ENCODE peak calls at places on chromosomes 6 and 20, in nine cellular contexts. M, Y, O, G, V, F, X, P and E are unnamed samples. For H3K4me1, the result is how much of the 10 kb centered on the place peaks cover.

GRCh38 chr6:3748208-3748701 is 3.3 kb downstream of the PXDC1 start:
- DNase-seq in G (peak), F (peak), X (peak), P (peak), V (peak), Y (peak), M (peak), O (peak), E (no peak)

GRCh38 chr6:138004423-138005287 is 102.6 kb downstream of the PERP start:
- DNase-seq in P (no peak), V (no peak), G (no peak), M (peak), Y (peak), O (no peak), F (peak), X (no peak), E (no peak)

GRCh38 chr6:1311400-1312192 is at the start of gene FOXQ1:
- DNase-seq in X (no peak), M (peak), P (peak), G (no peak), Y (peak), O (no peak), V (no peak), F (no peak), E (no peak)

GRCh38 chr6:34836008-34836407 is 44.1 kb downstream of the BLTP3A start:
- DNase-seq in Y (no peak), G (no peak), X (no peak), V (no peak), M (no peak), F (no peak), P (no peak), O (no peak), E (no peak)

GRCh38 chr6:97120511-97120910 is 162.5 kb downstream of the MMS22L start:
- DNase-seq in P (no peak), Y (no peak), V (no peak), M (no peak), G (no peak), X (no peak), O (no peak), F (no peak), E (no peak)

GRCh38 chr6:89475634-89476033 is 42.7 kb downstream of the ANKRD6 start:
- DNase-seq in X (no peak), M (peak), V (no peak), G (no peak), F (peak), P (no peak), Y (peak), O (no peak), E (no peak)

GRCh38 chr6:4640139-4640538 is 136.1 kb upstream of the CDYL start:
- DNase-seq in V (no peak), X (no peak), G (no peak), O (no peak), P (no peak), M (peak), Y (peak), F (no peak), E (no peak)

GRCh38 chr6:50264995-50265571 is 215.4 kb upstream of the DEFB112 start:
- DNase-seq in O (no peak), M (no peak), V (no peak), F (no peak), P (no peak), Y (peak), G (no peak), X (no peak), E (no peak)

GRCh38 chr20:52035977-52036376 is 155.6 kb downstream of the ZFP64 start:
- DNase-seq in G (no peak), X (peak), Y (no peak), M (no peak), O (peak), V (no peak), P (no peak), F (no peak), E (no peak)

GRCh38 chr6:166947251-166947650 is 9.1 kb downstream of the RNASET2 start:
- DNase-seq in Y (no peak), M (no peak), V (no peak), O (no peak), X (no peak), P (no peak), G (no peak), F (no peak), E (no peak)

GRCh38 chr6:56244528-56245253 is 2.7 kb downstream of the COL21A1 start:
- DNase-seq in M (no peak), Y (peak), X (no peak), P (no peak), O (no peak), G (no peak), F (no peak), V (no peak), E (no peak)

GRCh38 chr6:125231133-125231532 is 70.6 kb downstream of the HDDC2 start:
- DNase-seq in M (no peak), X (no peak), F (no peak), V (no peak), Y (no peak), P (no peak), O (no peak), G (no peak), E (no peak)

GRCh38 chr20:44396790-44397189 is 41.3 kb downstream of the HNF4A start:
- DNase-seq in O (no peak), V (no peak), Y (no peak), M (no peak), P (no peak), G (no peak), F (no peak), X (no peak), E (no peak)

GRCh38 chr6:44630125-44631028 is 242.9 kb downstream of the CDC5L start:
- DNase-seq in X (peak), F (peak), V (no peak), M (peak), O (peak), G (peak), Y (peak), P (peak), E (no peak)

GRCh38 chr6:166957087-166957804 is 896 bp upstream of the RNASET2 start:
- DNase-seq in M (no peak), V (peak), F (peak), G (peak), Y (no peak), P (peak), X (peak), O (peak), E (no peak)

GRCh38 chr6:135586388-135586787 is 88.8 kb upstream of the AHI1 start:
- DNase-seq in G (no peak), P (no peak), O (no peak), X (no peak), F (no peak), V (no peak), M (no peak), Y (no peak), E (no peak)

GRCh38 chr6:151679081-151679480 is 128.4 kb upstream of the ESR1 start:
- DNase-seq in G (peak), Y (peak), M (no peak), P (no peak), O (peak), F (no peak), V (peak), X (peak), E (no peak)

GRCh38 chr6:123838612-123839279 is 35.1 kb downstream of the NKAIN2 start:
- DNase-seq in F (no peak), V (no peak), Y (no peak), M (no peak), X (no peak), G (no peak), P (no peak), O (no peak), E (no peak)

GRCh38 chr6:3385660-3386151 is 71.1 kb downstream of the SLC22A23 start:
- DNase-seq in O (no peak), G (no peak), F (no peak), P (no peak), V (no peak), Y (no peak), M (no peak), X (no peak), E (no peak)

GRCh38 chr20:17533396-17533795 is 2.2 kb upstream of the BFSP1 start:
- DNase-seq in O (no peak), X (no peak), Y (peak), V (no peak), G (no peak), F (peak), M (peak), P (peak), E (no peak)

GRCh38 chr20:29740601-29740950 is 1516.9 kb upstream of the DEFB115 start:
- DNase-seq in G (no peak), Y (no peak), O (no peak), P (no peak), M (no peak), V (no peak), F (no peak), X (no peak), E (no peak)

GRCh38 chr20:63083831-63084562 is 77.2 kb upstream of the BHLHE23 start:
- DNase-seq in X (peak), P (no peak), O (no peak), V (no peak), F (no peak), G (peak), Y (no peak), M (no peak), E (no peak)

GRCh38 chr20:39825950-39826349 is 863.1 kb downstream of the MAFB start:
- DNase-seq in G (no peak), X (no peak), V (no peak), Y (peak), P (no peak), F (no peak), O (no peak), M (peak), E (no peak)

GRCh38 chr20:21191839-21192238 is 66.0 kb downstream of the KIZ start:
- DNase-seq in V (no peak), G (no peak), P (peak), O (no peak), F (no peak), X (no peak), M (no peak), Y (no peak), E (no peak)

GRCh38 chr20:64166712-64167615 is 2.7 kb downstream of the MYT1 start:
- DNase-seq in Y (no peak), V (no peak), M (no peak), P (no peak), O (no peak), X (no peak), G (no peak), F (no peak), E (no peak)

GRCh38 chr20:38870733-38871559 is 55.3 kb upstream of the FAM83D start:
- DNase-seq in G (no peak), P (no peak), M (peak), Y (peak), O (no peak), X (no peak), V (no peak), F (no peak), E (no peak)

GRCh38 chr6:155187994-155188706 is 75.7 kb upstream of the CLDN20 start:
- DNase-seq in V (no peak), G (no peak), P (no peak), O (no peak), M (peak), F (no peak), X (no peak), Y (peak), E (no peak)

GRCh38 chr6:160455484-160456213 is 107.5 kb downstream of the SLC22A3 start:
- DNase-seq in M (peak), V (peak), Y (peak), P (peak), G (peak), X (peak), O (peak), F (peak), E (no peak)

GRCh38 chr6:155001482-155001881 is 6.4 kb downstream of the TIAM2 start:
- DNase-seq in G (no peak), V (no peak), O (no peak), P (no peak), M (no peak), Y (no peak), F (no peak), X (no peak), E (no peak)

GRCh38 chr6:107444277-107444676 is 15.1 kb downstream of the PDSS2 start:
- DNase-seq in G (no peak), X (no peak), M (no peak), Y (no peak), F (no peak), O (no peak), P (no peak), V (no peak), E (no peak)

GRCh38 chr20:33664762-33665144 is 2.0 kb upstream of the ACTL10 start:
- DNase-seq in G (no peak), Y (no peak), V (peak), M (no peak), F (no peak), P (no peak), X (no peak), O (peak), E (no peak)

GRCh38 chr6:54194067-54194466 is 82.8 kb downstream of the MLIP start:
- DNase-seq in P (no peak), V (no peak), Y (peak), O (no peak), F (no peak), M (no peak), X (no peak), G (no peak), E (no peak)

GRCh38 chr6:66965227-66965626 is 1258.2 kb upstream of the EYS start:
- DNase-seq in G (no peak), P (no peak), Y (no peak), M (no peak), X (no peak), O (no peak), V (no peak), F (no peak), E (no peak)

DNA sequence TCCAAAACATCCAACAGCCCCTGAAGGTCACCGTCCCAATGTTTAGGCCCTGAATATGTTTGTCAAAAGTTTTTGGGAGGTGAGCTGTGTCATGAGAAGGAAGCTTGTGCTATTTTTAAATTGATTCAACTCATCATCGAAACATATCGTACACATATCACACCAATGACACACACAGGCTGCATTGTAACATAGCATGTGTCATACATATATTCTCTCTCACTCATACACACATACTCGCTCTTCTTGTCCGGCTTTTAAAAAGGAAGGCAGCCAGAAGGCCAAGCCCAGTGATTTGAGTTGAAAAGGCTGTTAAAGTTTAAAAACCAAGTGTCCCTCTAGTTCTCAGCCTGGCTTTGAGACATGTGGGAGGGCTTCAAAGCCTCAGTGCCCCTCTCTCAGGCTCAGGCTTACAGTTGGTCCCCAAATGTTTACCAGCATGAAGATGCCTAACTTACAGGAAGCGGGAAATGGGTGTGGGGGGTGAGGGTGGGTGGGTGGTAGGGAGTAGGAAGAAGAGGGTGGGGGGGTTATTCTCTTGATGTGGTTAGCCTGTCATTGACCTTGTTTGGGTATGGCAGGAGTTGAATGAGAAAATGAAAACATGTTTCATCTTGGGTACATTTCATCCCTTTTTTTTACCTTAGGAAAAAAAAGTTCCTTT is 3.3 kb upstream of the PRDM1 start:
- DNase-seq in F (peak), P (no peak), O (no peak), Y (peak), V (no peak), G (no peak), X (no peak), M (no peak), E (no peak)
- H3K4me1 ChIP-seq in F (half or more), P (under half), O (under half), Y (under half), V (under half), G (under half), X (under half), M (under half), E (under half)

GRCh38 chr6:85185977-85186376 is 263.9 kb upstream of the NT5E start:
- DNase-seq in O (no peak), Y (no peak), F (no peak), P (no peak), G (no peak), V (no peak), X (no peak), M (no peak), E (no peak)
- H3K27ac ChIP-seq in O (no peak), Y (no peak), F (no peak), P (no peak), G (no peak), V (no peak), X (no peak), M (no peak), E (no peak)

GRCh38 chr6:69763763-69764162 is 33.0 kb downstream of the LMBRD1 start:
- DNase-seq in G (no peak), O (no peak), Y (no peak), M (no peak), X (no peak), V (no peak), P (no peak), F (no peak), E (no peak)

GRCh38 chr6:69771158-69771906 is 25.5 kb downstream of the LMBRD1 start:
- DNase-seq in O (no peak), Y (no peak), G (no peak), V (no peak), P (no peak), M (no peak), F (no peak), X (no peak), E (no peak)

GRCh38 chr6:69768664-69769063 is 28.1 kb downstream of the LMBRD1 start:
- DNase-seq in M (no peak), V (no peak), P (no peak), X (no peak), G (no peak), F (no peak), Y (no peak), O (no peak), E (no peak)
- H3K4me1 ChIP-seq in M (under half), V (under half), P (under half), X (under half), G (under half), F (under half), Y (under half), O (under half), E (under half)

GRCh38 chr20:36341331-36342020 is 35.3 kb downstream of the DLGAP4 start:
- DNase-seq in G (no peak), V (no peak), F (no peak), Y (no peak), X (no peak), O (no peak), M (no peak), P (no peak), E (no peak)

GRCh38 chr20:36340593-36340990 is 34.5 kb downstream of the DLGAP4 start:
- DNase-seq in Y (no peak), X (no peak), O (no peak), V (no peak), P (no peak), F (no peak), G (no peak), M (no peak), E (no peak)

GRCh38 chr20:36337886-36338285 is 31.7 kb downstream of the DLGAP4 start:
- DNase-seq in P (no peak), V (no peak), M (no peak), Y (no peak), F (no peak), X (no peak), G (no peak), O (no peak), E (no peak)

GRCh38 chr20:36342316-36342715 is 36.2 kb downstream of the DLGAP4 start:
- DNase-seq in O (no peak), P (no peak), Y (no peak), M (no peak), G (no peak), V (no peak), F (no peak), X (no peak), E (no peak)

DNA sequence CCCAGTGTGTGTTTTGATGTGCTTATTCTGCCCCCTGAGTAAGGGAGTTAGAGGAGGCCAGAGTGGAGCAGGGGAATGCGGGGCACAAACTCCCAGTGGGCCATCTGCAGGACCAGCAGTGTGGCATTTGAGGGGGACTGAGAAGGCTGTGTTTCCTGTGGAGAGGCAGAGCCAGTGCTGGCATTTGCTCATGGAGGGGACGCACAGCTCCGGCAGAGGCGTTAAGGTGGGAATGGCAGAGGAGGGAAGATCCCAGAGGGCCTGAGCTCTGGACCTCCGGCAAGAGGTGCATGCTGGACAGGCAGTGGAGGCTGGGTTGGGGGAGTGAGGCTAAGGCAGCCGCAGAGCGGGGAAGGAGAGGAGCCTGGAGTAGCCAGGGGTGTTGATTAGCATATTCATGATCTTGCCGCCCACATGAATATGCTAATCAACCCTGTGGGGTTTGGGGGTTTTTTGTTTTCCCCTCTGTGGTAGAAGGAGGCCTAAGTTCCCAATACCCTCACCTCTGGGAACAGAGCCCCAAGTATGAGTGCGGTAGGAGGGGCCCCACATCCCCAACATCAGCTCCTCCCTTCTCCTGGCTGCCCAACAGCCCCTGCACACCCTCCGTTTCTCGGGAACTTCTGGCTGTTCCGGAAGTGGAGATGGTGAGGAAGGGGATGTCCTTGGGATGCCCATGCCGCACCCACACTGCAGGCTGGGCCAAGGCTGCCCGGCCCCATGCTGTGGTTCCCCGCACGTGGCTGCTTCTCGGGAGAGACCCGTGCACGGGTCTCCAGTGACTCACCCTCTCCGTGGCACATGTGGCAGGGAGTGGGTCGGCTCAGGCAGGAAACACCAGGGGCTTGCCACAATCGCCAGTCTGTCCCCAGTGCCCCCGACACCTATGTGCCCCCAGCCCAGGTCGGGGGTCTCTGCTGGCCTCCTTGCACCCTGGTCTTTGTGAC is 33.8 kb downstream of the DLGAP4 start:
- DNase-seq in F (no peak), X (no peak), V (no peak), O (no peak), Y (no peak), M (no peak), P (peak), G (no peak), E (no peak)
- H3K27ac ChIP-seq in F (no peak), X (no peak), V (no peak), O (no peak), Y (no peak), M (no peak), P (no peak), G (no peak), E (no peak)

GRCh38 chr20:58906111-58906510 is 53.6 kb downstream of the GNAS start:
- DNase-seq in P (no peak), G (no peak), F (no peak), Y (no peak), V (no peak), O (no peak), M (no peak), X (no peak), E (no peak)

GRCh38 chr20:58906894-58907293 is 54.4 kb downstream of the GNAS start:
- DNase-seq in V (no peak), O (no peak), X (no peak), G (no peak), P (no peak), F (no peak), Y (peak), M (peak), E (no peak)

GRCh38 chr20:58907481-58908137 is 55.1 kb downstream of the GNAS start:
- DNase-seq in X (peak), Y (peak), M (peak), V (peak), F (no peak), O (peak), G (peak), P (no peak), E (no peak)

GRCh38 chr20:58903636-58904035 is 51.1 kb downstream of the GNAS start:
- DNase-seq in X (peak), O (no peak), G (no peak), Y (no peak), M (no peak), P (no peak), F (no peak), V (no peak), E (no peak)

GRCh38 chr20:58905236-58905635 is 52.7 kb downstream of the GNAS start:
- DNase-seq in X (no peak), Y (no peak), V (no peak), F (no peak), O (no peak), P (no peak), M (no peak), G (no peak), E (no peak)
- H3K4me1 ChIP-seq in X (half or more), Y (under half), V (under half), F (under half), O (half or more), P (under half), M (under half), G (under half), E (half or more)